ENCODE peak calls at places on chromosomes 3 and 15, in nine cellular contexts. One of them, this sample, is unnamed.

GRCh38 chr15:58951388-58952060 is 18.0 kb upstream of the SLTM start:
- DNase-seq in IMR-90: peak; percentile 84
- DNase-seq in suprapubic skin: no peak
- DNase-seq in stomach: no peak
- DNase-seq in GM12878: no peak
- DNase-seq in BE2C: no peak
- DNase-seq in MM.1S: no peak
- DNase-seq in naive thymus-derived CD4-positive, alpha-beta T cell: no peak
- DNase-seq in fibroblast of lung: peak; percentile 93
- DNase-seq in this sample: no peak

GRCh38 chr3:32569540-32570425 is 875 bp downstream of the DYNC1LI1 start:
- DNase-seq in IMR-90: peak; percentile 23
- DNase-seq in suprapubic skin: peak; percentile 83
- DNase-seq in stomach: peak; percentile 67
- DNase-seq in GM12878: no peak
- DNase-seq in BE2C: peak; percentile 60
- DNase-seq in MM.1S: peak; percentile 63
- DNase-seq in naive thymus-derived CD4-positive, alpha-beta T cell: peak; percentile 22
- DNase-seq in fibroblast of lung: peak; percentile 32
- DNase-seq in this sample: peak; percentile 76

GRCh38 chr3:182129745-182130144 is 418.0 kb downstream of the SOX2 start:
- DNase-seq in IMR-90: no peak
- DNase-seq in suprapubic skin: no peak
- DNase-seq in stomach: no peak
- DNase-seq in GM12878: no peak
- DNase-seq in BE2C: no peak
- DNase-seq in MM.1S: no peak
- DNase-seq in naive thymus-derived CD4-positive, alpha-beta T cell: no peak
- DNase-seq in fibroblast of lung: no peak
- DNase-seq in this sample: no peak

GRCh38 chr15:72062319-72062718 is 55.6 kb downstream of the MYO9A start:
- DNase-seq in IMR-90: no peak
- DNase-seq in suprapubic skin: no peak
- DNase-seq in stomach: no peak
- DNase-seq in GM12878: no peak
- DNase-seq in BE2C: no peak
- DNase-seq in MM.1S: no peak
- DNase-seq in naive thymus-derived CD4-positive, alpha-beta T cell: no peak
- DNase-seq in fibroblast of lung: no peak
- DNase-seq in this sample: no peak

GRCh38 chr3:73453676-73454075 is 171.1 kb downstream of the PDZRN3 start:
- DNase-seq in IMR-90: peak; percentile 29
- DNase-seq in suprapubic skin: no peak
- DNase-seq in stomach: no peak
- DNase-seq in GM12878: no peak
- DNase-seq in BE2C: no peak
- DNase-seq in MM.1S: no peak
- DNase-seq in naive thymus-derived CD4-positive, alpha-beta T cell: no peak
- DNase-seq in fibroblast of lung: peak; percentile 34
- DNase-seq in this sample: no peak

GRCh38 chr15:29888651-29889050 is 66.4 kb upstream of the TJP1 start:
- DNase-seq in IMR-90: peak; percentile 77
- DNase-seq in suprapubic skin: no peak
- DNase-seq in stomach: no peak
- DNase-seq in GM12878: no peak
- DNase-seq in BE2C: no peak
- DNase-seq in MM.1S: no peak
- DNase-seq in naive thymus-derived CD4-positive, alpha-beta T cell: no peak
- DNase-seq in fibroblast of lung: peak; percentile 80
- DNase-seq in this sample: no peak

GRCh38 chr15:86647810-86648440 is 568.3 kb downstream of the AGBL1 start:
- DNase-seq in IMR-90: no peak
- DNase-seq in suprapubic skin: no peak
- DNase-seq in stomach: no peak
- DNase-seq in GM12878: no peak
- DNase-seq in BE2C: no peak
- DNase-seq in MM.1S: no peak
- DNase-seq in naive thymus-derived CD4-positive, alpha-beta T cell: no peak
- DNase-seq in fibroblast of lung: no peak
- DNase-seq in this sample: no peak

GRCh38 chr3:120214161-120214560 is 70.9 kb downstream of the GPR156 start:
- DNase-seq in IMR-90: no peak
- DNase-seq in suprapubic skin: no peak
- DNase-seq in stomach: no peak
- DNase-seq in GM12878: no peak
- DNase-seq in BE2C: peak; percentile 48
- DNase-seq in MM.1S: no peak
- DNase-seq in naive thymus-derived CD4-positive, alpha-beta T cell: no peak
- DNase-seq in fibroblast of lung: no peak
- DNase-seq in this sample: peak; percentile 50

GRCh38 chr15:101141926-101142527 is 109.8 kb downstream of the CHSY1 start:
- DNase-seq in IMR-90: no peak
- DNase-seq in suprapubic skin: no peak
- DNase-seq in stomach: no peak
- DNase-seq in GM12878: no peak
- DNase-seq in BE2C: no peak
- DNase-seq in MM.1S: no peak
- DNase-seq in naive thymus-derived CD4-positive, alpha-beta T cell: no peak
- DNase-seq in fibroblast of lung: no peak
- DNase-seq in this sample: no peak

GRCh38 chr15:70820214-70820613 is 33.7 kb downstream of the LARP6 start:
- DNase-seq in IMR-90: no peak
- DNase-seq in suprapubic skin: no peak
- DNase-seq in stomach: no peak
- DNase-seq in GM12878: no peak
- DNase-seq in BE2C: no peak
- DNase-seq in MM.1S: no peak
- DNase-seq in naive thymus-derived CD4-positive, alpha-beta T cell: no peak
- DNase-seq in fibroblast of lung: no peak
- DNase-seq in this sample: no peak

GRCh38 chr3:64187065-64187959 is 38.0 kb downstream of the PRICKLE2 start:
- DNase-seq in IMR-90: peak; percentile 99
- DNase-seq in suprapubic skin: peak; percentile 68
- DNase-seq in stomach: peak; percentile 40
- DNase-seq in GM12878: no peak
- DNase-seq in BE2C: peak; percentile 35
- DNase-seq in MM.1S: no peak
- DNase-seq in naive thymus-derived CD4-positive, alpha-beta T cell: no peak
- DNase-seq in fibroblast of lung: peak; percentile 97
- DNase-seq in this sample: no peak

GRCh38 chr15:69145694-69146492 is 14.5 kb upstream of the GLCE start:
- DNase-seq in IMR-90: peak; percentile 21
- DNase-seq in suprapubic skin: no peak
- DNase-seq in stomach: no peak
- DNase-seq in GM12878: no peak
- DNase-seq in BE2C: peak; percentile 62
- DNase-seq in MM.1S: no peak
- DNase-seq in naive thymus-derived CD4-positive, alpha-beta T cell: no peak
- DNase-seq in fibroblast of lung: peak; percentile 37
- DNase-seq in this sample: no peak

GRCh38 chr15:56001476-56002078 is 8.2 kb upstream of the NEDD4 start:
- DNase-seq in IMR-90: no peak
- DNase-seq in suprapubic skin: no peak
- DNase-seq in stomach: no peak
- DNase-seq in GM12878: no peak
- DNase-seq in BE2C: no peak
- DNase-seq in MM.1S: no peak
- DNase-seq in naive thymus-derived CD4-positive, alpha-beta T cell: no peak
- DNase-seq in fibroblast of lung: no peak
- DNase-seq in this sample: no peak

GRCh38 chr3:185242642-185243041 is 11.2 kb downstream of the EHHADH start:
- DNase-seq in IMR-90: no peak
- DNase-seq in suprapubic skin: no peak
- DNase-seq in stomach: no peak
- DNase-seq in GM12878: no peak
- DNase-seq in BE2C: peak; percentile 16
- DNase-seq in MM.1S: no peak
- DNase-seq in naive thymus-derived CD4-positive, alpha-beta T cell: no peak
- DNase-seq in fibroblast of lung: no peak
- DNase-seq in this sample: no peak

GRCh38 chr3:175111036-175111435 is 251.9 kb downstream of the NAALADL2 start:
- DNase-seq in IMR-90: peak; percentile 73
- DNase-seq in suprapubic skin: no peak
- DNase-seq in stomach: no peak
- DNase-seq in GM12878: no peak
- DNase-seq in BE2C: no peak
- DNase-seq in MM.1S: no peak
- DNase-seq in naive thymus-derived CD4-positive, alpha-beta T cell: no peak
- DNase-seq in fibroblast of lung: peak; percentile 76
- DNase-seq in this sample: no peak

GRCh38 chr3:126964950-126965349 is 18.0 kb upstream of the PLXNA1 start:
- DNase-seq in IMR-90: no peak
- DNase-seq in suprapubic skin: peak; percentile 28
- DNase-seq in stomach: no peak
- DNase-seq in GM12878: no peak
- DNase-seq in BE2C: no peak
- DNase-seq in MM.1S: no peak
- DNase-seq in naive thymus-derived CD4-positive, alpha-beta T cell: no peak
- DNase-seq in fibroblast of lung: no peak
- DNase-seq in this sample: no peak

GRCh38 chr3:33490641-33491241 is 50.5 kb upstream of the UBP1 start:
- DNase-seq in IMR-90: no peak
- DNase-seq in suprapubic skin: no peak
- DNase-seq in stomach: peak; percentile 52
- DNase-seq in GM12878: no peak
- DNase-seq in BE2C: no peak
- DNase-seq in MM.1S: no peak
- DNase-seq in naive thymus-derived CD4-positive, alpha-beta T cell: no peak
- DNase-seq in fibroblast of lung: no peak
- DNase-seq in this sample: no peak

GRCh38 chr3:123789760-123790159 is 94.4 kb downstream of the MYLK start:
- DNase-seq in IMR-90: peak; percentile 79
- DNase-seq in suprapubic skin: no peak
- DNase-seq in stomach: no peak
- DNase-seq in GM12878: no peak
- DNase-seq in BE2C: no peak
- DNase-seq in MM.1S: no peak
- DNase-seq in naive thymus-derived CD4-positive, alpha-beta T cell: no peak
- DNase-seq in fibroblast of lung: no peak
- DNase-seq in this sample: no peak

GRCh38 chr3:10997196-10997595 is 4.6 kb downstream of the SLC6A1 start:
- DNase-seq in IMR-90: no peak
- DNase-seq in suprapubic skin: no peak
- DNase-seq in stomach: no peak
- DNase-seq in GM12878: no peak
- DNase-seq in BE2C: no peak
- DNase-seq in MM.1S: no peak
- DNase-seq in naive thymus-derived CD4-positive, alpha-beta T cell: no peak
- DNase-seq in fibroblast of lung: no peak
- DNase-seq in this sample: no peak

GRCh38 chr3:10996345-10997050 is 4.0 kb downstream of the SLC6A1 start:
- DNase-seq in IMR-90: no peak
- DNase-seq in suprapubic skin: no peak
- DNase-seq in stomach: no peak
- DNase-seq in GM12878: no peak
- DNase-seq in BE2C: no peak
- DNase-seq in MM.1S: no peak
- DNase-seq in naive thymus-derived CD4-positive, alpha-beta T cell: no peak
- DNase-seq in fibroblast of lung: no peak
- DNase-seq in this sample: no peak

GRCh38 chr3:11000528-11000927 is 8.0 kb downstream of the SLC6A1 start:
- DNase-seq in IMR-90: no peak
- DNase-seq in suprapubic skin: no peak
- DNase-seq in stomach: no peak
- DNase-seq in GM12878: no peak
- DNase-seq in BE2C: no peak
- DNase-seq in MM.1S: no peak
- DNase-seq in naive thymus-derived CD4-positive, alpha-beta T cell: no peak
- DNase-seq in fibroblast of lung: no peak
- DNase-seq in this sample: no peak

GRCh38 chr3:10999516-10999915 is 7.0 kb downstream of the SLC6A1 start:
- DNase-seq in IMR-90: no peak
- DNase-seq in suprapubic skin: no peak
- DNase-seq in stomach: no peak
- DNase-seq in GM12878: no peak
- DNase-seq in BE2C: no peak
- DNase-seq in MM.1S: no peak
- DNase-seq in naive thymus-derived CD4-positive, alpha-beta T cell: no peak
- DNase-seq in fibroblast of lung: no peak
- DNase-seq in this sample: no peak

GRCh38 chr3:10998542-10998941 is 6.0 kb downstream of the SLC6A1 start:
- DNase-seq in IMR-90: no peak
- DNase-seq in suprapubic skin: no peak
- DNase-seq in stomach: no peak
- DNase-seq in GM12878: no peak
- DNase-seq in BE2C: no peak
- DNase-seq in MM.1S: no peak
- DNase-seq in naive thymus-derived CD4-positive, alpha-beta T cell: no peak
- DNase-seq in fibroblast of lung: no peak
- DNase-seq in this sample: no peak
- H3K4me1 ChIP-seq in IMR-90: no peaks in the 10 kb centered on the region
- H3K4me1 ChIP-seq in suprapubic skin: peaks cover 2% of the 10 kb centered on the region
- H3K4me1 ChIP-seq in stomach: peaks cover 4% of the 10 kb centered on the region
- H3K4me1 ChIP-seq in GM12878: no peaks in the 10 kb centered on the region
- H3K4me1 ChIP-seq in BE2C: no peaks in the 10 kb centered on the region
- H3K4me1 ChIP-seq in MM.1S: no peaks in the 10 kb centered on the region
- H3K4me1 ChIP-seq in naive thymus-derived CD4-positive, alpha-beta T cell: no peaks in the 10 kb centered on the region
- H3K4me1 ChIP-seq in fibroblast of lung: no peaks in the 10 kb centered on the region
- H3K4me1 ChIP-seq in this sample: no peaks in the 10 kb centered on the region

GRCh38 chr3:157752952-157753351 is 249.7 kb upstream of the VEPH1 start:
- DNase-seq in IMR-90: no peak
- DNase-seq in suprapubic skin: no peak
- DNase-seq in stomach: no peak
- DNase-seq in GM12878: no peak
- DNase-seq in BE2C: no peak
- DNase-seq in MM.1S: no peak
- DNase-seq in naive thymus-derived CD4-positive, alpha-beta T cell: no peak
- DNase-seq in fibroblast of lung: no peak
- DNase-seq in this sample: no peak
- H3K27me3 ChIP-seq in IMR-90: no peaks in the 10 kb centered on the region
- H3K27me3 ChIP-seq in suprapubic skin: no peaks in the 10 kb centered on the region
- H3K27me3 ChIP-seq in stomach: no peaks in the 10 kb centered on the region
- H3K27me3 ChIP-seq in GM12878: no peaks in the 10 kb centered on the region
- H3K27me3 ChIP-seq in BE2C: no peaks in the 10 kb centered on the region
- H3K27me3 ChIP-seq in MM.1S: no peaks in the 10 kb centered on the region
- H3K27me3 ChIP-seq in naive thymus-derived CD4-positive, alpha-beta T cell: no peaks in the 10 kb centered on the region
- H3K27me3 ChIP-seq in fibroblast of lung: no peaks in the 10 kb centered on the region
- H3K27me3 ChIP-seq in this sample: peaks cover 8% of the 10 kb centered on the region

DNA sequence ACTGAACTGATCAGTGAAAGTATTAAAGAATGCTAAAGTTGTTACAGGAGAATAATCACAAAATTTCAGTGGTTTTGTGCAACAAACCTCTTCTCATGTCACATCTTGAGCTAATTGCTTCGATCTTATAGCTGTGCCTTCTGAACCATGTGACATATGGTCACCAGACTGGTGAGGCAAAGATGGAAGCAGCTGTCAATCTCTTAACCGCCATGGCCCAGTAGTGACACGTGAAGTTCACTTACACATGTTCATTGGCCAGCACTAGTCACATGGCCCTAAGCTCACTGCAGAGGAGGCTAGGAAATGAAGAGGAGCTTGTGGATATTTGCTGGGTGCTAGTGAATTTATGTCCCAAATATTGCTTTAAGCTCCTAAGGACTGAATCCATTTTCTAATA is 32.5 kb downstream of the BOC start:
- DNase-seq in IMR-90: no peak
- DNase-seq in suprapubic skin: no peak
- DNase-seq in stomach: no peak
- DNase-seq in GM12878: no peak
- DNase-seq in BE2C: no peak
- DNase-seq in MM.1S: no peak
- DNase-seq in naive thymus-derived CD4-positive, alpha-beta T cell: no peak
- DNase-seq in fibroblast of lung: no peak
- DNase-seq in this sample: no peak
- H3K4me1 ChIP-seq in IMR-90: peaks cover 16% of the 10 kb centered on the region
- H3K4me1 ChIP-seq in suprapubic skin: peaks cover 73% of the 10 kb centered on the region
- H3K4me1 ChIP-seq in stomach: peaks cover 56% of the 10 kb centered on the region
- H3K4me1 ChIP-seq in GM12878: no peaks in the 10 kb centered on the region
- H3K4me1 ChIP-seq in BE2C: peaks cover 3% of the 10 kb centered on the region
- H3K4me1 ChIP-seq in MM.1S: no peaks in the 10 kb centered on the region
- H3K4me1 ChIP-seq in naive thymus-derived CD4-positive, alpha-beta T cell: no peaks in the 10 kb centered on the region
- H3K4me1 ChIP-seq in fibroblast of lung: peaks cover 8% of the 10 kb centered on the region
- H3K4me1 ChIP-seq in this sample: peaks cover 33% of the 10 kb centered on the region

GRCh38 chr3:42256135-42256819 is 9.7 kb downstream of the CCK start:
- DNase-seq in IMR-90: peak; percentile 56
- DNase-seq in suprapubic skin: no peak
- DNase-seq in stomach: no peak
- DNase-seq in GM12878: no peak
- DNase-seq in BE2C: no peak
- DNase-seq in MM.1S: no peak
- DNase-seq in naive thymus-derived CD4-positive, alpha-beta T cell: no peak
- DNase-seq in fibroblast of lung: peak; percentile 16
- DNase-seq in this sample: no peak
- H3K27me3 ChIP-seq in IMR-90: peaks cover 14% of the 10 kb centered on the region
- H3K27me3 ChIP-seq in suprapubic skin: peaks cover 16% of the 10 kb centered on the region
- H3K27me3 ChIP-seq in stomach: no peaks in the 10 kb centered on the region
- H3K27me3 ChIP-seq in GM12878: peaks cover 2% of the 10 kb centered on the region
- H3K27me3 ChIP-seq in BE2C: no peaks in the 10 kb centered on the region
- H3K27me3 ChIP-seq in MM.1S: no peaks in the 10 kb centered on the region
- H3K27me3 ChIP-seq in naive thymus-derived CD4-positive, alpha-beta T cell: no peaks in the 10 kb centered on the region
- H3K27me3 ChIP-seq in fibroblast of lung: no peaks in the 10 kb centered on the region
- H3K27me3 ChIP-seq in this sample: peaks cover 46% of the 10 kb centered on the region